ENCODE peak calls at places on chromosomes 2 and 18, in six cellular contexts. One of them, this sample, is unnamed. For H3K27me3, the result is how much of the 10 kb centered on the place peaks cover.

GRCh38 chr2:113216891-113217454 is 43.2 kb downstream of the PSD4 start:
- DNase-seq in Peyer's patch: no peak
- DNase-seq in IMR-90: no peak
- DNase-seq in kidney epithelial cell: no peak
- DNase-seq in GM23248: no peak
- DNase-seq in ovary: no peak
- DNase-seq in this sample: no peak

GRCh38 chr2:20208487-20208882 is 16.4 kb downstream of the SDC1 start:
- DNase-seq in Peyer's patch: no peak
- DNase-seq in IMR-90: no peak
- DNase-seq in kidney epithelial cell: no peak
- DNase-seq in GM23248: no peak
- DNase-seq in ovary: no peak
- DNase-seq in this sample: peak

GRCh38 chr2:239550336-239550735 is 149.5 kb upstream of the HDAC4 start:
- DNase-seq in Peyer's patch: no peak
- DNase-seq in IMR-90: no peak
- DNase-seq in kidney epithelial cell: no peak
- DNase-seq in GM23248: peak
- DNase-seq in ovary: no peak
- DNase-seq in this sample: no peak

GRCh38 chr2:144554811-144555210 is 34.9 kb upstream of the ZEB2 start:
- DNase-seq in Peyer's patch: no peak
- DNase-seq in IMR-90: no peak
- DNase-seq in kidney epithelial cell: no peak
- DNase-seq in GM23248: no peak
- DNase-seq in ovary: no peak
- DNase-seq in this sample: no peak

GRCh38 chr2:143128681-143129580 is at the start of gene ARHGAP15:
- DNase-seq in Peyer's patch: peak
- DNase-seq in IMR-90: no peak
- DNase-seq in kidney epithelial cell: no peak
- DNase-seq in GM23248: no peak
- DNase-seq in ovary: no peak
- DNase-seq in this sample: no peak

GRCh38 chr2:36530983-36531354 is 67.0 kb downstream of the FEZ2 start:
- DNase-seq in Peyer's patch: no peak
- DNase-seq in IMR-90: peak
- DNase-seq in kidney epithelial cell: no peak
- DNase-seq in GM23248: peak
- DNase-seq in ovary: no peak
- DNase-seq in this sample: no peak

GRCh38 chr2:43123981-43124666 is 102.3 kb downstream of the ZFP36L2 start:
- DNase-seq in Peyer's patch: no peak
- DNase-seq in IMR-90: no peak
- DNase-seq in kidney epithelial cell: no peak
- DNase-seq in GM23248: no peak
- DNase-seq in ovary: no peak
- DNase-seq in this sample: no peak

GRCh38 chr2:100610381-100610831 is 47.6 kb downstream of the PDCL3 start:
- DNase-seq in Peyer's patch: peak
- DNase-seq in IMR-90: peak
- DNase-seq in kidney epithelial cell: no peak
- DNase-seq in GM23248: peak
- DNase-seq in ovary: peak
- DNase-seq in this sample: peak

GRCh38 chr2:136420346-136420745 is 302.4 kb upstream of the CXCR4 start:
- DNase-seq in Peyer's patch: no peak
- DNase-seq in IMR-90: no peak
- DNase-seq in kidney epithelial cell: no peak
- DNase-seq in GM23248: no peak
- DNase-seq in ovary: no peak
- DNase-seq in this sample: no peak

GRCh38 chr2:25854613-25855012 is 23.7 kb downstream of the ASXL2 start:
- DNase-seq in Peyer's patch: no peak
- DNase-seq in IMR-90: no peak
- DNase-seq in kidney epithelial cell: no peak
- DNase-seq in GM23248: no peak
- DNase-seq in ovary: no peak
- DNase-seq in this sample: no peak

GRCh38 chr18:55354795-55355194 is 233.2 kb downstream of the TCF4 start:
- DNase-seq in Peyer's patch: no peak
- DNase-seq in IMR-90: peak
- DNase-seq in kidney epithelial cell: no peak
- DNase-seq in GM23248: peak
- DNase-seq in ovary: no peak
- DNase-seq in this sample: no peak

GRCh38 chr2:222424729-222425671 is 657 bp downstream of the SGPP2 start:
- DNase-seq in Peyer's patch: peak
- DNase-seq in IMR-90: no peak
- DNase-seq in kidney epithelial cell: no peak
- DNase-seq in GM23248: no peak
- DNase-seq in ovary: peak
- DNase-seq in this sample: peak

GRCh38 chr2:240302933-240303332 is 132.5 kb upstream of the GPC1 start:
- DNase-seq in Peyer's patch: peak
- DNase-seq in IMR-90: no peak
- DNase-seq in kidney epithelial cell: no peak
- DNase-seq in GM23248: no peak
- DNase-seq in ovary: no peak
- DNase-seq in this sample: no peak

GRCh38 chr2:60413069-60413818 is 140.2 kb downstream of the BCL11A start:
- DNase-seq in Peyer's patch: no peak
- DNase-seq in IMR-90: no peak
- DNase-seq in kidney epithelial cell: no peak
- DNase-seq in GM23248: no peak
- DNase-seq in ovary: no peak
- DNase-seq in this sample: no peak

GRCh38 chr2:60409207-60409871 is 144.1 kb downstream of the BCL11A start:
- DNase-seq in Peyer's patch: no peak
- DNase-seq in IMR-90: no peak
- DNase-seq in kidney epithelial cell: no peak
- DNase-seq in GM23248: no peak
- DNase-seq in ovary: no peak
- DNase-seq in this sample: no peak

GRCh38 chr2:60410458-60411146 is 142.9 kb downstream of the BCL11A start:
- DNase-seq in Peyer's patch: no peak
- DNase-seq in IMR-90: no peak
- DNase-seq in kidney epithelial cell: no peak
- DNase-seq in GM23248: no peak
- DNase-seq in ovary: no peak
- DNase-seq in this sample: no peak

GRCh38 chr2:60412626-60413025 is 140.8 kb downstream of the BCL11A start:
- DNase-seq in Peyer's patch: no peak
- DNase-seq in IMR-90: no peak
- DNase-seq in kidney epithelial cell: no peak
- DNase-seq in GM23248: no peak
- DNase-seq in ovary: no peak
- DNase-seq in this sample: no peak

DNA sequence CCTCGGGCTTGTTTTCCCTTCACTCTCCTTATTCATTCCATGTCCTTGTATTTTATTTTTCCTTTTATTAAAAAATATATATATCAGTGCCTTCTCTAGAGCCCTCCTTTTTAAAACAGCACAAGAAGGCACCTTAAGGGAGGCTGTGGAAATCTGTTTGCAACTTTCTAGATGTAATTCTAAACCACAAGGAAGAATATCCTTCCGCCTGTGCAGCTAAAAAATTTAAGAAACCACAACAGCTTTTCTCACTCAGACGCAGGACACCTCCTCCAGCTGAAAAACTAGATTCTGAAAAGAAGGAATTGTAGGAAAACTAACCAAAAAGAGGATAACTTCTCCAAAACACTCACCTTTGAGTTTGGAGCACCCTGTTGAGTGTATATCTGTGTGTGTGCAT is 142.2 kb downstream of the BCL11A start:
- DNase-seq in Peyer's patch: no peak
- DNase-seq in IMR-90: peak
- DNase-seq in kidney epithelial cell: no peak
- DNase-seq in GM23248: no peak
- DNase-seq in ovary: no peak
- DNase-seq in this sample: no peak
- H3K27me3 ChIP-seq in Peyer's patch: under half
- H3K27me3 ChIP-seq in IMR-90: under half
- H3K27me3 ChIP-seq in kidney epithelial cell: under half
- H3K27me3 ChIP-seq in GM23248: under half
- H3K27me3 ChIP-seq in ovary: under half
- H3K27me3 ChIP-seq in this sample: under half

GRCh38 chr2:44798139-44798659 is 143.3 kb upstream of the SIX3 start:
- DNase-seq in Peyer's patch: no peak
- DNase-seq in IMR-90: no peak
- DNase-seq in kidney epithelial cell: no peak
- DNase-seq in GM23248: no peak
- DNase-seq in ovary: no peak
- DNase-seq in this sample: no peak
- H3K27me3 ChIP-seq in Peyer's patch: under half
- H3K27me3 ChIP-seq in IMR-90: under half
- H3K27me3 ChIP-seq in kidney epithelial cell: under half
- H3K27me3 ChIP-seq in GM23248: half or more
- H3K27me3 ChIP-seq in ovary: under half
- H3K27me3 ChIP-seq in this sample: under half

GRCh38 chr18:78818495-78818894 is 161.1 kb upstream of the SALL3 start:
- DNase-seq in Peyer's patch: no peak
- DNase-seq in IMR-90: no peak
- DNase-seq in kidney epithelial cell: no peak
- DNase-seq in GM23248: no peak
- DNase-seq in ovary: no peak
- DNase-seq in this sample: no peak

GRCh38 chr18:78814766-78815165 is 164.9 kb upstream of the SALL3 start:
- DNase-seq in Peyer's patch: no peak
- DNase-seq in IMR-90: no peak
- DNase-seq in kidney epithelial cell: no peak
- DNase-seq in GM23248: no peak
- DNase-seq in ovary: no peak
- DNase-seq in this sample: no peak

GRCh38 chr18:78816114-78816513 is 163.5 kb upstream of the SALL3 start:
- DNase-seq in Peyer's patch: no peak
- DNase-seq in IMR-90: no peak
- DNase-seq in kidney epithelial cell: no peak
- DNase-seq in GM23248: no peak
- DNase-seq in ovary: no peak
- DNase-seq in this sample: no peak

GRCh38 chr18:78818961-78819360 is 160.7 kb upstream of the SALL3 start:
- DNase-seq in Peyer's patch: no peak
- DNase-seq in IMR-90: no peak
- DNase-seq in kidney epithelial cell: no peak
- DNase-seq in GM23248: no peak
- DNase-seq in ovary: no peak
- DNase-seq in this sample: peak

DNA sequence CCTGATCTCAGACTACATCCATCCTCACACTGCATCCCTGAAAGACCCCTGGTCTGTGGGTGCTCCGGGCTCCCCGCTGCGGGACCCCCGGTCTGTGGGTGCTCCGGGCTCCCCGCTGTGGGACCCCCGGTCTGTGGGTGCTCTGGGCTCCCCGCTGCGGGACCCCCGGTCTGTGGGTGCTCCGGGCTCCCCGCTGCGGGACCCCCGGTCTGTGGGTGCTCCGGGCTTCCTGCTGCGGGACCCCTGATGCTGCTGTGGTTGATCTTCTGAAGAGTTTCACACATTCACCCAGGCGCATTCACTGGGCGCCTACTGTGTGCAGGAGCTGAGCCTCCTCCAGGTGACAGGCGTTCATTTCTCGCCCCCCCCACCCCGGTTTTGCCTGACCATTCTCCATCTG is 162.7 kb upstream of the SALL3 start:
- DNase-seq in Peyer's patch: no peak
- DNase-seq in IMR-90: no peak
- DNase-seq in kidney epithelial cell: no peak
- DNase-seq in GM23248: no peak
- DNase-seq in ovary: no peak
- DNase-seq in this sample: peak
- H3K27me3 ChIP-seq in Peyer's patch: under half
- H3K27me3 ChIP-seq in IMR-90: under half
- H3K27me3 ChIP-seq in kidney epithelial cell: under half
- H3K27me3 ChIP-seq in GM23248: under half
- H3K27me3 ChIP-seq in ovary: under half
- H3K27me3 ChIP-seq in this sample: under half

GRCh38 chr18:49565101-49565500 is 3.2 kb downstream of the LIPG start:
- DNase-seq in Peyer's patch: no peak
- DNase-seq in IMR-90: no peak
- DNase-seq in kidney epithelial cell: no peak
- DNase-seq in GM23248: no peak
- DNase-seq in ovary: no peak
- DNase-seq in this sample: no peak

GRCh38 chr18:49564435-49564834 is 2.6 kb downstream of the LIPG start:
- DNase-seq in Peyer's patch: no peak
- DNase-seq in IMR-90: no peak
- DNase-seq in kidney epithelial cell: no peak
- DNase-seq in GM23248: no peak
- DNase-seq in ovary: no peak
- DNase-seq in this sample: no peak

GRCh38 chr18:49566985-49567384 is 5.1 kb downstream of the LIPG start:
- DNase-seq in Peyer's patch: no peak
- DNase-seq in IMR-90: no peak
- DNase-seq in kidney epithelial cell: no peak
- DNase-seq in GM23248: no peak
- DNase-seq in ovary: no peak
- DNase-seq in this sample: no peak

GRCh38 chr18:49566217-49566616 is 4.4 kb downstream of the LIPG start:
- DNase-seq in Peyer's patch: no peak
- DNase-seq in IMR-90: no peak
- DNase-seq in kidney epithelial cell: no peak
- DNase-seq in GM23248: no peak
- DNase-seq in ovary: no peak
- DNase-seq in this sample: no peak

DNA sequence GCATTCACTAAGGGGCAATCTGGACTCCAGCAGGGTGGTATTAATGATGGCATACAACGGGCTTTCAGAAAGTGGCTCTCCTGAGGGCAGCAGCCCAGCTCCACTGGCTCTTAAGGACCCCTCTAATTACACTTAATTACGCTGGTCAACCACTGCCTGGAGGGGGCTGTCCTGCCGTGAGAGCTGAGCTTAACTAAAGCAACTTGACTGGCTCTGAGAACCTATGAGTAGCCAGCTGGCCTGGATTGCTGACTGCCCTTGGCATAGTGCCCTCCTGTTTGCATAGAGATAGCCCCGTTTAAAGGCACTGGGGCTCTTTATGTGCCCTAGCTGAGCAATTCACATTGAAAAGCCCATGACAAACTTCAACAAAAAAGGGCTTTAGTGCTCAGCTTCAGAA is 3.8 kb downstream of the LIPG start:
- DNase-seq in Peyer's patch: no peak
- DNase-seq in IMR-90: peak
- DNase-seq in kidney epithelial cell: no peak
- DNase-seq in GM23248: peak
- DNase-seq in ovary: no peak
- DNase-seq in this sample: peak
- H3K27me3 ChIP-seq in Peyer's patch: under half
- H3K27me3 ChIP-seq in IMR-90: half or more
- H3K27me3 ChIP-seq in kidney epithelial cell: under half
- H3K27me3 ChIP-seq in GM23248: under half
- H3K27me3 ChIP-seq in ovary: under half
- H3K27me3 ChIP-seq in this sample: under half

This sample was measured in pancreas.